ENCODE peak calls at places on chromosome 9, in six cellular contexts. O is fibroblast of villous mesenchyme; J is effector memory CD4-positive, alpha-beta T cell; R is left ventricle myocardium inferior; H is progenitor cell of endocrine pancreas; V is T47D. B is an unnamed sample.

GRCh38 chr9:128696923-128697707 is 5.2 kb upstream of the PKN3 start:
- DNase-seq in O (no peak), J (no peak), R (peak), H (no peak), V (no peak), B (no peak)

GRCh38 chr9:93228030-93228429 is 44.1 kb downstream of the WNK2 start:
- DNase-seq in O (no peak), J (no peak), R (no peak), H (no peak), V (no peak), B (no peak)

GRCh38 chr9:133492061-133493021 is 13.4 kb upstream of the SLC2A6 start:
- DNase-seq in O (no peak), J (no peak), R (no peak), H (no peak), V (no peak), B (no peak)

GRCh38 chr9:111994831-111995458 is 98.3 kb downstream of the UGCG start:
- DNase-seq in O (no peak), J (no peak), R (no peak), H (no peak), V (no peak), B (no peak)

GRCh38 chr9:109456811-109457210 is 41.3 kb downstream of the PTPN3 start:
- DNase-seq in O (no peak), J (no peak), R (no peak), H (no peak), V (no peak), B (no peak)

GRCh38 chr9:27019589-27019988 is 14.1 kb upstream of the LRRC19 start:
- DNase-seq in O (peak), J (no peak), R (no peak), H (no peak), V (no peak), B (peak)

GRCh38 chr9:14317667-14318255 is 3.8 kb upstream of the NFIB start:
- DNase-seq in O (no peak), J (no peak), R (no peak), H (no peak), V (no peak), B (no peak)

GRCh38 chr9:138102246-138103051 is 224.9 kb downstream of the CACNA1B start:
- DNase-seq in O (no peak), J (no peak), R (no peak), H (no peak), V (no peak), B (no peak)

B was measured in fibroblast of pulmonary artery.